ENCODE peak calls at places on chromosomes 12 and 14, in eight cellular contexts. A, C, W, I, P, T, N and M are unnamed samples.

GRCh38 chr14:21526672-21527319 is 650 bp upstream of the SALL2 start:
- DNase-seq in A (no peak), C (no peak), W (no peak), I (no peak), P (no peak), T (no peak), N (no peak), M (peak; percentile 71)

GRCh38 chr12:121005346-121005815 is 10.9 kb downstream of the C12orf43 start:
- DNase-seq in A (no peak), C (no peak), W (no peak), I (peak; percentile 8), P (peak; percentile 20), T (peak; percentile 54), N (no peak), M (peak; percentile 49)

GRCh38 chr14:70822706-70823185 is 13.4 kb upstream of the MAP3K9 start:
- DNase-seq in A (no peak), C (peak; percentile 24), W (peak; percentile 34), I (no peak), P (no peak), T (peak; percentile 30), N (peak; percentile 25), M (peak; percentile 63)

GRCh38 chr12:88444481-88444880 is 135.8 kb downstream of the KITLG start:
- DNase-seq in A (no peak), C (no peak), W (no peak), I (no peak), P (no peak), T (no peak), N (no peak), M (no peak)

GRCh38 chr12:89376202-89376529 is 23.9 kb upstream of the DUSP6 start:
- DNase-seq in A (no peak), C (no peak), W (no peak), I (no peak), P (no peak), T (no peak), N (no peak), M (no peak)

GRCh38 chr12:100826323-100826722 is 31.7 kb downstream of the ANO4 start:
- DNase-seq in A (no peak), C (peak; percentile 57), W (peak; percentile 6), I (no peak), P (no peak), T (peak; percentile 59), N (peak; percentile 22), M (no peak)

GRCh38 chr14:57326253-57326652 is 57.5 kb downstream of the AP5M1 start:
- DNase-seq in A (no peak), C (no peak), W (no peak), I (no peak), P (no peak), T (no peak), N (no peak), M (no peak)

GRCh38 chr12:58364389-58365086 is 423.2 kb downstream of the ATP23 start:
- DNase-seq in A (no peak), C (no peak), W (no peak), I (peak; percentile 73), P (no peak), T (no peak), N (no peak), M (no peak)

GRCh38 chr14:56333361-56334279 is 215.4 kb downstream of the PELI2 start:
- DNase-seq in A (no peak), C (no peak), W (no peak), I (no peak), P (no peak), T (peak; percentile 12), N (no peak), M (no peak)

GRCh38 chr12:26238341-26239126 is 43.2 kb downstream of the SSPN start:
- DNase-seq in A (no peak), C (no peak), W (no peak), I (no peak), P (no peak), T (no peak), N (no peak), M (no peak)

GRCh38 chr12:62861586-62861985 is 73.4 kb downstream of the PPM1H start:
- DNase-seq in A (no peak), C (no peak), W (no peak), I (no peak), P (no peak), T (no peak), N (no peak), M (peak; percentile 15)

GRCh38 chr14:59510001-59510400 is 25.7 kb downstream of the JKAMP start:
- DNase-seq in A (no peak), C (no peak), W (no peak), I (no peak), P (no peak), T (no peak), N (no peak), M (no peak)

DNA sequence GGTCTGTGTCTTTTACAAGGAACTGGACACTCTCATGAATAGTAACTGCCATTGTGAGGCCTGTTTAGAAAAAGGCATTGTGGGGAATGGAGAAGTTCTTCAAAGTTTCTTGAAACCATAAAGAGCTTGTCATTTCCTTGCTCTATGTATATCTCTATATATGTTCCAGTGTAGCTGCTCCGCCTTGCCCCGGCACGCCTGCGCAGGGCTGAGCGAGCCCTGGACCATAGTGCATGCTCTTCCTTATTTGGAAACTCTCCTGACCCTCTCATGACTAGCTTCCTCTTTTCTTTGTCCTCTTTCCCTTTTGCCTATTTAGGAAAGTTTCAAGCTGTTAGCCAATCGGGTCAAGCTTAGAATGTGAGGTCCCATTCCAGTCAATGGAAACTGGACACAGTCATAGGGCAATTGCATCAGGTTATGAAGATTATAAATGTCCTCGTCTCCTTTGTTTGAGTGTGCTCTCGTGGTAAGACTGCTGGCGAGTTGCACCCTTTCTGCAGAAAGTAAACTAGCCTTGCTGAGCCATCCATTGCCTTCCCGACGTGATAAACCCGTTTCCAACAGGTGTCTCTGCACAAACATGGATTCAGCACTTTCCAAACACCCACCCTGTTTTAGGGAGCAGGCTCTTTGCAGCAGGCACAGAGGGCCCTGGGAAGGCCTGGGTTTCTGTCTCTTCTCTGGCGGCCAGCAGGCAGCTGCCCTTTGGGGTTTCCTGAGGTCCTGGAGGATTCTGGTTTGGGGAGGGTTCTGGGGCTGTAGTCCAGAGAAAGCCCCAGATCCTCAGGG is 30.9 kb downstream of the CCDC92 start:
- DNase-seq in A (no peak), C (no peak), W (no peak), I (no peak), P (no peak), T (no peak), N (no peak), M (no peak)
- H3K4me3 ChIP-seq in A (no peak overlapping the region), C (no peak overlapping the region), W (no peak overlapping the region), I (no peak overlapping the region), P (no peak overlapping the region), T (no peak overlapping the region), N (no peak overlapping the region), M (no peak overlapping the region)

GRCh38 chr14:106518054-106518943 is 991.9 kb downstream of the TMEM121 start:
- DNase-seq in A (peak; percentile 55), C (no peak), W (no peak), I (peak; percentile 12), P (peak; percentile 70), T (peak; percentile 38), N (no peak), M (peak; percentile 11)

GRCh38 chr14:106509176-106509575 is 982.8 kb downstream of the TMEM121 start:
- DNase-seq in A (no peak), C (no peak), W (no peak), I (no peak), P (no peak), T (no peak), N (no peak), M (no peak)

GRCh38 chr14:106509795-106510194 is 983.4 kb downstream of the TMEM121 start:
- DNase-seq in A (no peak), C (no peak), W (no peak), I (no peak), P (no peak), T (no peak), N (no peak), M (no peak)

GRCh38 chr14:106511411-106512198 is 985.2 kb downstream of the TMEM121 start:
- DNase-seq in A (no peak), C (no peak), W (no peak), I (no peak), P (no peak), T (no peak), N (no peak), M (no peak)

GRCh38 chr14:106513302-106513701 is 986.9 kb downstream of the TMEM121 start:
- DNase-seq in A (no peak), C (no peak), W (no peak), I (no peak), P (no peak), T (no peak), N (no peak), M (no peak)
- H3K9me3 ChIP-seq in A (no peaks in the 10 kb centered on the region), C (no peaks in the 10 kb centered on the region), W (no peaks in the 10 kb centered on the region), I (no peaks in the 10 kb centered on the region), P (no peaks in the 10 kb centered on the region), T (no peaks in the 10 kb centered on the region), N (no peaks in the 10 kb centered on the region), M (no peaks in the 10 kb centered on the region)

DNA sequence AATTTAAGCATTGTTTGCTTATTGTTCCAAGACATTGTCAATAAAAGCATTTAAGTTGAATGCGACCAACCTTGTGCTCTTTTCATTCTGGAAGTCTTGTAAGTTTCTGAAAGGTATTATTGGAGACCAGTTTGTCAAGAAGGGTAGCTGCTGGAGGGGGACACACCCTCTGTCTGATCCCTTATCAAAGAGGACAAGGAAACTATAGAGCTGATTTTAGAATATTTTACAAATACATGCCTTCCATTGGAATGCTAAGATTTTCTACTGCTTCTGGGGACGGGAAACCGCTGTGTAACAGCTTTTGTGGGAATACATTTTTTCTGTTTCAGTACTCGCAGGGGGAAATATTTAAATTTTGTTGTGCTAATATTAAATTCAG is 3.5 kb downstream of the FOS start:
- DNase-seq in A (no peak), C (no peak), W (no peak), I (no peak), P (no peak), T (peak; percentile 58), N (no peak), M (no peak)
- H3K4me3 ChIP-seq in A (no peak overlapping the region), C (peak overlapping the region; percentile 80), W (no peak overlapping the region), I (no peak overlapping the region), P (no peak overlapping the region), T (no peak overlapping the region), N (no peak overlapping the region), M (no peak overlapping the region)

GRCh38 chr14:97687944-97688625 is 890.9 kb downstream of the VRK1 start:
- DNase-seq in A (no peak), C (no peak), W (no peak), I (no peak), P (no peak), T (no peak), N (no peak), M (no peak)

GRCh38 chr14:97692084-97692483 is 894.9 kb downstream of the VRK1 start:
- DNase-seq in A (no peak), C (no peak), W (no peak), I (no peak), P (no peak), T (no peak), N (no peak), M (no peak)

DNA sequence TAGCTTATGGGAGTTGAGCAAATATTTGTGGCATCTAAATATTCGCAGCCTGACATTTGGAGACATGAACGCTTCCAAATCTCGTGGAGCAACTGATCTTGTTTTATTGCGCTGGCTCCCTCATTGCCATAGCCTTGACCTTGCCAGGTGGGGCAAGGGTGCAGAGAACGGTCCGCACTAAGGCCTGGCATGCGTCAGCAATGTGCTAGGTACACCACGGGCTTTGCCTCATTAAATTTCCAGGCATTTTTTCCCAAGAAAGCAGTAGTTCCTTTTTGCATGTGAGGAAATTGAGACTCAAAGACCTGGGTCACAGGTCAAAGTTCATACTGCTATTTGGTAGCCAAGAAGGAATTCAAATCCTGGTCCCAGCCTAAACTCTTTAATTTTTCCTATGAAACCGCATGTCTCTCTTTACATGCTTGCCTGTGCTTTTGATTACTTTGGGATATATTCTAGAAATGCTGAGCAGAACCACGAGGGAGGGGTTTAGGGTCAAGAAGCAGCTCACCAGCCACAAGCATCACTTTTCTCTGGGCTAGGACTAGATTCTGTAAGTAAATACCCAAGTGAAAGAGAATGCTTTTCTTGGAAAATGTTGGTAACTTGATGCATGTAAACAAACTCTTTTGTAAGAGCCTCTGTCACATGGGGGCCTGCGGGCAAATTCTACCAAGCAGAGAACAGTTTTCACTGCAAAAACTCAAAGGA is 891.6 kb downstream of the VRK1 start:
- DNase-seq in A (no peak), C (no peak), W (no peak), I (no peak), P (no peak), T (no peak), N (no peak), M (no peak)
- H3K9me3 ChIP-seq in A (no peaks in the 10 kb centered on the region), C (no peaks in the 10 kb centered on the region), W (no peaks in the 10 kb centered on the region), I (no peaks in the 10 kb centered on the region), P (no peaks in the 10 kb centered on the region), T (no peaks in the 10 kb centered on the region), N (no peaks in the 10 kb centered on the region), M (no peaks in the 10 kb centered on the region)